ENCODE peak calls at places on chromosomes 4 and X, in five cellular contexts. One of them, this sample, is unnamed.

GRCh38 chrX:110145854-110146253 is 142.9 kb downstream of the TMEM164 start:
- DNase-seq in fibroblast of mammary gland: peak
- DNase-seq in IMR-90: peak
- DNase-seq in heart right ventricle: no peak
- DNase-seq in astrocyte of the cerebellum: no peak
- DNase-seq in this sample: no peak

GRCh38 chr4:100679926-100680325 is 162.1 kb upstream of the EMCN start:
- DNase-seq in fibroblast of mammary gland: no peak
- DNase-seq in heart right ventricle: no peak
- DNase-seq in IMR-90: no peak
- DNase-seq in astrocyte of the cerebellum: no peak
- DNase-seq in this sample: no peak

GRCh38 chr4:129377131-129377845 is 281.3 kb downstream of the C4orf33 start:
- DNase-seq in astrocyte of the cerebellum: peak
- DNase-seq in IMR-90: no peak
- DNase-seq in fibroblast of mammary gland: no peak
- DNase-seq in heart right ventricle: no peak
- DNase-seq in this sample: no peak

GRCh38 chr4:73406548-73406875 is 2.4 kb downstream of the ALB start:
- DNase-seq in fibroblast of mammary gland: peak
- DNase-seq in heart right ventricle: no peak
- DNase-seq in IMR-90: no peak
- DNase-seq in astrocyte of the cerebellum: no peak
- DNase-seq in this sample: no peak

GRCh38 chr4:175639346-175639745 is 172.7 kb downstream of the GPM6A start:
- DNase-seq in IMR-90: no peak
- DNase-seq in fibroblast of mammary gland: no peak
- DNase-seq in heart right ventricle: no peak
- DNase-seq in astrocyte of the cerebellum: no peak
- DNase-seq in this sample: no peak

GRCh38 chr4:72531768-72532290 is 37.2 kb downstream of the ADAMTS3 start:
- DNase-seq in astrocyte of the cerebellum: no peak
- DNase-seq in IMR-90: no peak
- DNase-seq in heart right ventricle: no peak
- DNase-seq in fibroblast of mammary gland: no peak
- DNase-seq in this sample: no peak

GRCh38 chr4:184399505-184399893 is 74.9 kb downstream of the IRF2 start:
- DNase-seq in IMR-90: no peak
- DNase-seq in fibroblast of mammary gland: no peak
- DNase-seq in astrocyte of the cerebellum: no peak
- DNase-seq in heart right ventricle: no peak
- DNase-seq in this sample: no peak

GRCh38 chrX:48676893-48677270 is 6.7 kb upstream of the WAS start:
- DNase-seq in astrocyte of the cerebellum: no peak
- DNase-seq in fibroblast of mammary gland: no peak
- DNase-seq in heart right ventricle: no peak
- DNase-seq in IMR-90: no peak
- DNase-seq in this sample: no peak

GRCh38 chr4:48016141-48017107 is at the start of the genes CNGA1 and NIPAL1:
- DNase-seq in fibroblast of mammary gland: peak
- DNase-seq in IMR-90: peak
- DNase-seq in heart right ventricle: peak
- DNase-seq in astrocyte of the cerebellum: peak
- DNase-seq in this sample: no peak

GRCh38 chrX:118554511-118554910 is 58.9 kb downstream of the DOCK11 start:
- DNase-seq in astrocyte of the cerebellum: no peak
- DNase-seq in IMR-90: no peak
- DNase-seq in heart right ventricle: no peak
- DNase-seq in fibroblast of mammary gland: peak
- DNase-seq in this sample: no peak

GRCh38 chrX:16185725-16186136 is 18.4 kb downstream of the MAGEB17 start:
- DNase-seq in IMR-90: peak
- DNase-seq in fibroblast of mammary gland: peak
- DNase-seq in astrocyte of the cerebellum: peak
- DNase-seq in heart right ventricle: no peak
- DNase-seq in this sample: peak

GRCh38 chr4:88792268-88792781 is 94.7 kb upstream of the NAP1L5 start:
- DNase-seq in heart right ventricle: no peak
- DNase-seq in IMR-90: peak
- DNase-seq in astrocyte of the cerebellum: no peak
- DNase-seq in fibroblast of mammary gland: peak
- DNase-seq in this sample: peak

DNA sequence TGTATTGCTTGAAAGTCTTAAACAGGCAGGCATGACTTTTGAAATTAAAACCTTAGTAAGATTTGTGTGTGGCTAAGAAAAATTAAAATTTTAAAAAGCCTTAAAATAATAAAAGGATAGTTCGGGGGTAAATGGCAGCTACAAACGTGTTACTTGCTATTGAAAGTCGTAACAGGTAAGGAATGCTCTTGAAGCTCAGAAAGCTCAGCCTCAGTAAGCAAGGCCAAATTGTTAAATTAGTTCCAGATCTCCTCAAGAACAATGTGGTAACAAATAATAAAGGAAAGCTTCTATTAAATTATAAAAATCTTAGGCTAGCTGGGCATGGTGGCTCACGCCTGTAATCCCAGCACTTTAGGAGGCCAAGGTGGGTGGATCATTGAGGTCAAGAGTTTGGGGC is 25.5 kb downstream of the PRMT9 start:
- DNase-seq in astrocyte of the cerebellum: no peak
- DNase-seq in IMR-90: no peak
- DNase-seq in heart right ventricle: no peak
- DNase-seq in fibroblast of mammary gland: no peak
- DNase-seq in this sample: no peak
- H3K4me3 ChIP-seq in astrocyte of the cerebellum: no peak
- H3K4me3 ChIP-seq in IMR-90: no peak
- H3K4me3 ChIP-seq in heart right ventricle: no peak
- H3K4me3 ChIP-seq in fibroblast of mammary gland: no peak
- H3K4me3 ChIP-seq in this sample: no peak

GRCh38 chr4:40547446-40548132 is 82.1 kb downstream of the RBM47 start:
- DNase-seq in fibroblast of mammary gland: peak
- DNase-seq in heart right ventricle: no peak
- DNase-seq in astrocyte of the cerebellum: no peak
- DNase-seq in IMR-90: no peak
- DNase-seq in this sample: no peak
- H3K4me3 ChIP-seq in fibroblast of mammary gland: no peak
- H3K4me3 ChIP-seq in heart right ventricle: no peak
- H3K4me3 ChIP-seq in astrocyte of the cerebellum: no peak
- H3K4me3 ChIP-seq in IMR-90: no peak
- H3K4me3 ChIP-seq in this sample: no peak

GRCh38 chr4:110512901-110513300 is 36.9 kb downstream of the ENPEP start:
- DNase-seq in astrocyte of the cerebellum: no peak
- DNase-seq in heart right ventricle: no peak
- DNase-seq in fibroblast of mammary gland: no peak
- DNase-seq in IMR-90: no peak
- DNase-seq in this sample: no peak

GRCh38 chr4:110514889-110515479 is 39.0 kb downstream of the ENPEP start:
- DNase-seq in fibroblast of mammary gland: peak
- DNase-seq in IMR-90: peak
- DNase-seq in astrocyte of the cerebellum: no peak
- DNase-seq in heart right ventricle: no peak
- DNase-seq in this sample: no peak

GRCh38 chr4:110516106-110516922 is 40.4 kb downstream of the ENPEP start:
- DNase-seq in fibroblast of mammary gland: peak
- DNase-seq in IMR-90: peak
- DNase-seq in heart right ventricle: peak
- DNase-seq in astrocyte of the cerebellum: no peak
- DNase-seq in this sample: no peak

GRCh38 chr4:110518889-110519490 is 43.0 kb downstream of the ENPEP start:
- DNase-seq in astrocyte of the cerebellum: no peak
- DNase-seq in heart right ventricle: no peak
- DNase-seq in fibroblast of mammary gland: peak
- DNase-seq in IMR-90: peak
- DNase-seq in this sample: no peak

DNA sequence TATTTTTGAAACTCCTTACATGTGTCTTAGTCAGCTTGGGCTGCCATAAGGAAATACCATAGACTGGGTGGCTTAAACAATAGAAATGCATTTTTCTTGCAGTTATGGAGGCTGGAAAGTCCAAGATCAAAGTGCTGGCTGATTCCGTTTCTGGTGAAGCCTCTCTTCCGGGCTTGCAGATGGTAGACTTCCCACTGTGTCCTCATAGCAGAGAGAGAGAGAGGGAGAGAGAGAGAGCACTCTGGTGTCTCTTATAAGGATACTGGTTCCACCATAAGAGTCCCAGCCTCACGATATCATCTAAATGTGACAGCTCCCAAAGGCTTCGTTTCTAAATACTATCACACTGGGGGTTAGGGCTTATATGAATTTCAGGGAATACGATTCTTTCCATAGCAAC is 39.7 kb downstream of the ENPEP start:
- DNase-seq in IMR-90: no peak
- DNase-seq in heart right ventricle: no peak
- DNase-seq in astrocyte of the cerebellum: no peak
- DNase-seq in fibroblast of mammary gland: no peak
- DNase-seq in this sample: no peak
- H3K4me3 ChIP-seq in IMR-90: no peak
- H3K4me3 ChIP-seq in heart right ventricle: no peak
- H3K4me3 ChIP-seq in astrocyte of the cerebellum: no peak
- H3K4me3 ChIP-seq in fibroblast of mammary gland: no peak
- H3K4me3 ChIP-seq in this sample: no peak

GRCh38 chr4:40953253-40954118 is 203.7 kb downstream of the NSUN7 start:
- DNase-seq in fibroblast of mammary gland: peak
- DNase-seq in heart right ventricle: peak
- DNase-seq in IMR-90: no peak
- DNase-seq in astrocyte of the cerebellum: no peak
- DNase-seq in this sample: no peak

GRCh38 chr4:40954119-40954668 is 204.4 kb downstream of the NSUN7 start:
- DNase-seq in IMR-90: no peak
- DNase-seq in heart right ventricle: no peak
- DNase-seq in astrocyte of the cerebellum: no peak
- DNase-seq in fibroblast of mammary gland: no peak
- DNase-seq in this sample: no peak

GRCh38 chr4:40949701-40950100 is 199.9 kb downstream of the NSUN7 start:
- DNase-seq in fibroblast of mammary gland: no peak
- DNase-seq in heart right ventricle: no peak
- DNase-seq in astrocyte of the cerebellum: no peak
- DNase-seq in IMR-90: no peak
- DNase-seq in this sample: no peak

GRCh38 chr4:40956726-40957255 is 207.0 kb downstream of the NSUN7 start:
- DNase-seq in fibroblast of mammary gland: peak
- DNase-seq in heart right ventricle: no peak
- DNase-seq in astrocyte of the cerebellum: no peak
- DNase-seq in IMR-90: peak
- DNase-seq in this sample: no peak

DNA sequence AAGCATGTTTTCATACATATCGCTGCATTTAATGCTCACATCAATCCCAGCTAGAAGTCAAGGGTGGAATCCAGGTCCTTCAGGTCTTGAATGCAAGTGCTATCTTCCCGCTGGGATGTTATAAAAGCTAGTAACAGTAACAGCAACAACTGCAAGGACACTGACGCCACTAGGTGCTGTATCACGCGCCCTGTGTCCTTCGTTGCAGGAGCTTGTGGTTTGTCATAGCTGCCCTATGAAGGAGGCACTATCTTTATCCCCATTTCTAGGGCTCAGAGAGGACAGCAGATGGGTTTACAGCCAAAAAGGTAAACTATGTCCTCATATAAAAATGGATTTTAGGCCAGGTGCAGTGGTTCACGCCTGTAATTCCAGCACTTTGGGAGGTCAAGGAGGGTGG is 202.9 kb downstream of the NSUN7 start:
- DNase-seq in IMR-90: no peak
- DNase-seq in heart right ventricle: no peak
- DNase-seq in astrocyte of the cerebellum: no peak
- DNase-seq in fibroblast of mammary gland: no peak
- DNase-seq in this sample: no peak
- H3K4me3 ChIP-seq in IMR-90: no peak
- H3K4me3 ChIP-seq in heart right ventricle: no peak
- H3K4me3 ChIP-seq in astrocyte of the cerebellum: no peak
- H3K4me3 ChIP-seq in fibroblast of mammary gland: no peak
- H3K4me3 ChIP-seq in this sample: no peak